ENCODE peak calls at places on chromosome 20, in nine cellular contexts. One of them, this sample, is unnamed.

GRCh38 chr20:24360531-24360930 is 108.9 kb upstream of the SYNDIG1 start:
- DNase-seq in DMS53: no peak
- DNase-seq in stomach: no peak
- DNase-seq in PC-3: no peak
- DNase-seq in T-helper 9 cell: no peak
- DNase-seq in MV-4-11: no peak
- DNase-seq in suprapubic skin: no peak
- DNase-seq in mesendoderm: no peak
- DNase-seq in NCI-H1436: no peak
- DNase-seq in this sample: no peak

GRCh38 chr20:46253391-46253790 is 54.9 kb downstream of the CDH22 start:
- DNase-seq in DMS53: peak
- DNase-seq in stomach: peak
- DNase-seq in PC-3: peak
- DNase-seq in T-helper 9 cell: no peak
- DNase-seq in MV-4-11: no peak
- DNase-seq in suprapubic skin: no peak
- DNase-seq in mesendoderm: peak
- DNase-seq in NCI-H1436: no peak
- DNase-seq in this sample: no peak

GRCh38 chr20:10619427-10619826 is 54.4 kb downstream of the JAG1 start:
- DNase-seq in DMS53: peak
- DNase-seq in stomach: no peak
- DNase-seq in PC-3: peak
- DNase-seq in T-helper 9 cell: no peak
- DNase-seq in MV-4-11: no peak
- DNase-seq in suprapubic skin: no peak
- DNase-seq in mesendoderm: peak
- DNase-seq in NCI-H1436: no peak
- DNase-seq in this sample: no peak

GRCh38 chr20:46670585-46671584 is 18.4 kb downstream of the TP53RK start:
- DNase-seq in DMS53: no peak
- DNase-seq in stomach: no peak
- DNase-seq in PC-3: no peak
- DNase-seq in T-helper 9 cell: no peak
- DNase-seq in MV-4-11: no peak
- DNase-seq in suprapubic skin: no peak
- DNase-seq in mesendoderm: no peak
- DNase-seq in NCI-H1436: no peak
- DNase-seq in this sample: no peak

GRCh38 chr20:53739799-53740785 is 146.5 kb upstream of the ZNF217 start:
- DNase-seq in DMS53: no peak
- DNase-seq in stomach: no peak
- DNase-seq in PC-3: peak
- DNase-seq in T-helper 9 cell: no peak
- DNase-seq in MV-4-11: peak
- DNase-seq in suprapubic skin: no peak
- DNase-seq in mesendoderm: no peak
- DNase-seq in NCI-H1436: no peak
- DNase-seq in this sample: no peak

GRCh38 chr20:34368547-34368946 is 5.5 kb downstream of the ITCH start:
- DNase-seq in DMS53: no peak
- DNase-seq in stomach: no peak
- DNase-seq in PC-3: peak
- DNase-seq in T-helper 9 cell: no peak
- DNase-seq in MV-4-11: no peak
- DNase-seq in suprapubic skin: no peak
- DNase-seq in mesendoderm: peak
- DNase-seq in NCI-H1436: no peak
- DNase-seq in this sample: no peak

GRCh38 chr20:23078994-23079364 is 7.1 kb downstream of the CD93 start:
- DNase-seq in DMS53: peak
- DNase-seq in stomach: no peak
- DNase-seq in PC-3: peak
- DNase-seq in T-helper 9 cell: no peak
- DNase-seq in MV-4-11: no peak
- DNase-seq in suprapubic skin: no peak
- DNase-seq in mesendoderm: peak
- DNase-seq in NCI-H1436: peak
- DNase-seq in this sample: no peak

GRCh38 chr20:829531-829930 is 4.0 kb upstream of the FAM110A start:
- DNase-seq in DMS53: no peak
- DNase-seq in stomach: no peak
- DNase-seq in PC-3: no peak
- DNase-seq in T-helper 9 cell: no peak
- DNase-seq in MV-4-11: peak
- DNase-seq in suprapubic skin: no peak
- DNase-seq in mesendoderm: no peak
- DNase-seq in NCI-H1436: no peak
- DNase-seq in this sample: no peak

GRCh38 chr20:47800619-47801018 is 15.3 kb upstream of the SULF2 start:
- DNase-seq in DMS53: no peak
- DNase-seq in stomach: no peak
- DNase-seq in PC-3: no peak
- DNase-seq in T-helper 9 cell: no peak
- DNase-seq in MV-4-11: no peak
- DNase-seq in suprapubic skin: no peak
- DNase-seq in mesendoderm: no peak
- DNase-seq in NCI-H1436: no peak
- DNase-seq in this sample: no peak

GRCh38 chr20:33480071-33480470 is 9.8 kb upstream of the CBFA2T2 start:
- DNase-seq in DMS53: no peak
- DNase-seq in stomach: no peak
- DNase-seq in PC-3: no peak
- DNase-seq in T-helper 9 cell: no peak
- DNase-seq in MV-4-11: no peak
- DNase-seq in suprapubic skin: no peak
- DNase-seq in mesendoderm: no peak
- DNase-seq in NCI-H1436: no peak
- DNase-seq in this sample: no peak

GRCh38 chr20:46088409-46089075 is 1.2 kb downstream of the NCOA5 start:
- DNase-seq in DMS53: peak
- DNase-seq in stomach: no peak
- DNase-seq in PC-3: peak
- DNase-seq in T-helper 9 cell: no peak
- DNase-seq in MV-4-11: peak
- DNase-seq in suprapubic skin: no peak
- DNase-seq in mesendoderm: no peak
- DNase-seq in NCI-H1436: no peak
- DNase-seq in this sample: no peak

GRCh38 chr20:11248691-11249178 is 574.9 kb upstream of the JAG1 start:
- DNase-seq in DMS53: no peak
- DNase-seq in stomach: no peak
- DNase-seq in PC-3: no peak
- DNase-seq in T-helper 9 cell: no peak
- DNase-seq in MV-4-11: no peak
- DNase-seq in suprapubic skin: no peak
- DNase-seq in mesendoderm: peak
- DNase-seq in NCI-H1436: peak
- DNase-seq in this sample: no peak

GRCh38 chr20:11098888-11099287 is 425.1 kb upstream of the JAG1 start:
- DNase-seq in DMS53: peak
- DNase-seq in stomach: no peak
- DNase-seq in PC-3: peak
- DNase-seq in T-helper 9 cell: no peak
- DNase-seq in MV-4-11: no peak
- DNase-seq in suprapubic skin: no peak
- DNase-seq in mesendoderm: peak
- DNase-seq in NCI-H1436: no peak
- DNase-seq in this sample: no peak

GRCh38 chr20:13852321-13852720 is 67.5 kb downstream of the NDUFAF5 start:
- DNase-seq in DMS53: no peak
- DNase-seq in stomach: no peak
- DNase-seq in PC-3: no peak
- DNase-seq in T-helper 9 cell: no peak
- DNase-seq in MV-4-11: no peak
- DNase-seq in suprapubic skin: no peak
- DNase-seq in mesendoderm: no peak
- DNase-seq in NCI-H1436: no peak
- DNase-seq in this sample: no peak

GRCh38 chr20:63041776-63042175 is 35.0 kb upstream of the BHLHE23 start:
- DNase-seq in DMS53: no peak
- DNase-seq in stomach: no peak
- DNase-seq in PC-3: no peak
- DNase-seq in T-helper 9 cell: no peak
- DNase-seq in MV-4-11: no peak
- DNase-seq in suprapubic skin: no peak
- DNase-seq in mesendoderm: no peak
- DNase-seq in NCI-H1436: no peak
- DNase-seq in this sample: no peak

GRCh38 chr20:18596270-18596669 is 8.4 kb downstream of the DTD1 start:
- DNase-seq in DMS53: no peak
- DNase-seq in stomach: no peak
- DNase-seq in PC-3: no peak
- DNase-seq in T-helper 9 cell: no peak
- DNase-seq in MV-4-11: no peak
- DNase-seq in suprapubic skin: no peak
- DNase-seq in mesendoderm: no peak
- DNase-seq in NCI-H1436: no peak
- DNase-seq in this sample: no peak

This sample was measured in activated CD4-positive, alpha-beta T cell treated with anti-CD3 and anti-CD28 coated beads, Interleukin-2, amount 50 U/mL, for 4 hours.